ENCODE peak calls at places on chromosomes 2 and 18, in five cellular contexts. One of them, this sample, is unnamed.

GRCh38 chr2:21195326-21195725 is 71.6 kb downstream of the TDRD15 start:
- DNase-seq in NCI-H345: no peak
- DNase-seq in iris pigment epithelial cell: no peak
- DNase-seq in ACHN: no peak
- DNase-seq in activated T-cell treated with anti-CD3 and anti-CD28 coated beads for 1 hour: no peak
- DNase-seq in this sample: no peak

GRCh38 chr2:118050386-118050785 is 36.5 kb upstream of the CCDC93 start:
- DNase-seq in activated T-cell treated with anti-CD3 and anti-CD28 coated beads for 1 hour: no peak
- DNase-seq in NCI-H345: no peak
- DNase-seq in ACHN: no peak
- DNase-seq in iris pigment epithelial cell: no peak
- DNase-seq in this sample: peak; percentile 43

GRCh38 chr2:7116516-7116915 is 199.3 kb downstream of the RNF144A start:
- DNase-seq in iris pigment epithelial cell: no peak
- DNase-seq in activated T-cell treated with anti-CD3 and anti-CD28 coated beads for 1 hour: no peak
- DNase-seq in NCI-H345: no peak
- DNase-seq in ACHN: no peak
- DNase-seq in this sample: peak; percentile 48

GRCh38 chr2:230640540-230641011 is 72.1 kb upstream of the CAB39 start:
- DNase-seq in NCI-H345: no peak
- DNase-seq in ACHN: no peak
- DNase-seq in activated T-cell treated with anti-CD3 and anti-CD28 coated beads for 1 hour: no peak
- DNase-seq in iris pigment epithelial cell: peak; percentile 51
- DNase-seq in this sample: no peak

GRCh38 chr2:25332571-25332970 is 9.2 kb downstream of the DNMT3A start:
- DNase-seq in ACHN: no peak
- DNase-seq in iris pigment epithelial cell: no peak
- DNase-seq in NCI-H345: no peak
- DNase-seq in activated T-cell treated with anti-CD3 and anti-CD28 coated beads for 1 hour: no peak
- DNase-seq in this sample: no peak

GRCh38 chr2:11784747-11785610 is 38.5 kb downstream of the LPIN1 start:
- DNase-seq in ACHN: no peak
- DNase-seq in iris pigment epithelial cell: peak; percentile 36
- DNase-seq in activated T-cell treated with anti-CD3 and anti-CD28 coated beads for 1 hour: peak; percentile 40
- DNase-seq in NCI-H345: peak; percentile 16
- DNase-seq in this sample: no peak

GRCh38 chr2:120762341-120763061 is 26.8 kb downstream of the GLI2 start:
- DNase-seq in NCI-H345: no peak
- DNase-seq in iris pigment epithelial cell: no peak
- DNase-seq in ACHN: no peak
- DNase-seq in activated T-cell treated with anti-CD3 and anti-CD28 coated beads for 1 hour: no peak
- DNase-seq in this sample: no peak

GRCh38 chr2:136932700-136933099 is 167.4 kb downstream of the THSD7B start:
- DNase-seq in NCI-H345: peak; percentile 27
- DNase-seq in ACHN: peak; percentile 51
- DNase-seq in iris pigment epithelial cell: peak; percentile 16
- DNase-seq in activated T-cell treated with anti-CD3 and anti-CD28 coated beads for 1 hour: no peak
- DNase-seq in this sample: no peak

GRCh38 chr2:88603146-88603545 is 24.1 kb downstream of the EIF2AK3 start:
- DNase-seq in ACHN: peak; percentile 20
- DNase-seq in activated T-cell treated with anti-CD3 and anti-CD28 coated beads for 1 hour: no peak
- DNase-seq in iris pigment epithelial cell: peak; percentile 35
- DNase-seq in NCI-H345: no peak
- DNase-seq in this sample: no peak

GRCh38 chr2:68745006-68745405 is 10.4 kb downstream of the ARHGAP25 start:
- DNase-seq in iris pigment epithelial cell: no peak
- DNase-seq in ACHN: no peak
- DNase-seq in NCI-H345: no peak
- DNase-seq in activated T-cell treated with anti-CD3 and anti-CD28 coated beads for 1 hour: no peak
- DNase-seq in this sample: no peak

GRCh38 chr2:96870631-96871255 is 863 bp upstream of the SEMA4C start:
- DNase-seq in NCI-H345: peak; percentile 71
- DNase-seq in iris pigment epithelial cell: no peak
- DNase-seq in ACHN: no peak
- DNase-seq in activated T-cell treated with anti-CD3 and anti-CD28 coated beads for 1 hour: peak; percentile 37
- DNase-seq in this sample: no peak

GRCh38 chr2:207219716-207220414 is 54.1 kb upstream of the KLF7 start:
- DNase-seq in ACHN: no peak
- DNase-seq in iris pigment epithelial cell: peak; percentile 77
- DNase-seq in NCI-H345: no peak
- DNase-seq in activated T-cell treated with anti-CD3 and anti-CD28 coated beads for 1 hour: no peak
- DNase-seq in this sample: no peak

GRCh38 chr18:49510393-49511115 is 23.5 kb upstream of the C18orf32 start:
- DNase-seq in ACHN: peak; percentile 44
- DNase-seq in NCI-H345: peak; percentile 76
- DNase-seq in iris pigment epithelial cell: peak; percentile 48
- DNase-seq in activated T-cell treated with anti-CD3 and anti-CD28 coated beads for 1 hour: peak; percentile 35
- DNase-seq in this sample: peak; percentile 8

GRCh38 chr2:127659408-127660290 is 13.7 kb downstream of the GPR17 start:
- DNase-seq in NCI-H345: no peak
- DNase-seq in iris pigment epithelial cell: no peak
- DNase-seq in ACHN: no peak
- DNase-seq in activated T-cell treated with anti-CD3 and anti-CD28 coated beads for 1 hour: no peak
- DNase-seq in this sample: no peak

GRCh38 chr2:163859951-163860350 is 124.1 kb upstream of the FIGN start:
- DNase-seq in NCI-H345: no peak
- DNase-seq in ACHN: peak; percentile 53
- DNase-seq in iris pigment epithelial cell: peak; percentile 1
- DNase-seq in activated T-cell treated with anti-CD3 and anti-CD28 coated beads for 1 hour: no peak
- DNase-seq in this sample: no peak

GRCh38 chr18:2589345-2590060 is 18.1 kb downstream of the NDC80 start:
- DNase-seq in ACHN: no peak
- DNase-seq in activated T-cell treated with anti-CD3 and anti-CD28 coated beads for 1 hour: no peak
- DNase-seq in iris pigment epithelial cell: no peak
- DNase-seq in NCI-H345: no peak
- DNase-seq in this sample: no peak

GRCh38 chr18:65214456-65214855 is 536.4 kb upstream of the CDH7 start:
- DNase-seq in iris pigment epithelial cell: no peak
- DNase-seq in NCI-H345: no peak
- DNase-seq in activated T-cell treated with anti-CD3 and anti-CD28 coated beads for 1 hour: no peak
- DNase-seq in ACHN: no peak
- DNase-seq in this sample: no peak

GRCh38 chr2:206192157-206192556 is 32.5 kb downstream of the EEF1B2 start:
- DNase-seq in ACHN: no peak
- DNase-seq in activated T-cell treated with anti-CD3 and anti-CD28 coated beads for 1 hour: no peak
- DNase-seq in NCI-H345: no peak
- DNase-seq in iris pigment epithelial cell: no peak
- DNase-seq in this sample: no peak

GRCh38 chr2:165466386-165466785 is 3.1 kb upstream of the CSRNP3 start:
- DNase-seq in NCI-H345: no peak
- DNase-seq in activated T-cell treated with anti-CD3 and anti-CD28 coated beads for 1 hour: no peak
- DNase-seq in iris pigment epithelial cell: no peak
- DNase-seq in ACHN: no peak
- DNase-seq in this sample: no peak

GRCh38 chr2:237060518-237061312 is 25.0 kb upstream of the COPS8 start:
- DNase-seq in ACHN: peak; percentile 64
- DNase-seq in NCI-H345: peak; percentile 61
- DNase-seq in activated T-cell treated with anti-CD3 and anti-CD28 coated beads for 1 hour: no peak
- DNase-seq in iris pigment epithelial cell: peak; percentile 66
- DNase-seq in this sample: peak; percentile 21

GRCh38 chr18:57210101-57210661 is 63.3 kb downstream of the BOD1L2 start:
- DNase-seq in iris pigment epithelial cell: peak; percentile 84
- DNase-seq in ACHN: peak; percentile 71
- DNase-seq in activated T-cell treated with anti-CD3 and anti-CD28 coated beads for 1 hour: no peak
- DNase-seq in NCI-H345: peak; percentile 40
- DNase-seq in this sample: peak; percentile 41

GRCh38 chr2:220279372-220279771 is 651.9 kb downstream of the SLC4A3 start:
- DNase-seq in NCI-H345: no peak
- DNase-seq in activated T-cell treated with anti-CD3 and anti-CD28 coated beads for 1 hour: no peak
- DNase-seq in ACHN: no peak
- DNase-seq in iris pigment epithelial cell: peak; percentile 90
- DNase-seq in this sample: no peak

GRCh38 chr2:171553858-171554257 is 31.6 kb downstream of the CYBRD1 start:
- DNase-seq in ACHN: peak; percentile 96
- DNase-seq in NCI-H345: no peak
- DNase-seq in activated T-cell treated with anti-CD3 and anti-CD28 coated beads for 1 hour: no peak
- DNase-seq in iris pigment epithelial cell: no peak
- DNase-seq in this sample: no peak

This sample was measured in NCI-H446 treated with DMSO at 0.1 percent for 48 hours.